ENCODE peak calls at places on chromosome 14, in ten cellular contexts. One of them, this sample, is unnamed.

GRCh38 chr14:22882529-22883190 is 362 bp upstream of the REM2 start:
- DNase-seq in lung: peak; percentile 48
- DNase-seq in tibial nerve: no peak
- DNase-seq in tibial artery: peak; percentile 48
- DNase-seq in endodermal cell: peak; percentile 86
- DNase-seq in cardiac muscle cell: peak; percentile 69
- DNase-seq in neuronal stem cell: no peak
- DNase-seq in IMR-90: peak; percentile 46
- DNase-seq in HCT116: peak; percentile 39
- DNase-seq in ovary: peak; percentile 32
- DNase-seq in this sample: no peak

GRCh38 chr14:93917141-93917540 is 10.0 kb upstream of the FAM181A start:
- DNase-seq in IMR-90: no peak
- DNase-seq in tibial artery: no peak
- DNase-seq in HCT116: no peak
- DNase-seq in ovary: no peak
- DNase-seq in neuronal stem cell: no peak
- DNase-seq in lung: no peak
- DNase-seq in tibial nerve: no peak
- DNase-seq in cardiac muscle cell: no peak
- DNase-seq in endodermal cell: no peak
- DNase-seq in this sample: no peak

GRCh38 chr14:51824191-51824590 is 36.2 kb upstream of the GNG2 start:
- DNase-seq in ovary: no peak
- DNase-seq in endodermal cell: no peak
- DNase-seq in neuronal stem cell: no peak
- DNase-seq in cardiac muscle cell: no peak
- DNase-seq in lung: no peak
- DNase-seq in tibial nerve: no peak
- DNase-seq in IMR-90: no peak
- DNase-seq in HCT116: no peak
- DNase-seq in tibial artery: no peak
- DNase-seq in this sample: peak; percentile 6

GRCh38 chr14:51996148-51996746 is 6.9 kb downstream of the RTRAF start:
- DNase-seq in lung: no peak
- DNase-seq in HCT116: no peak
- DNase-seq in neuronal stem cell: no peak
- DNase-seq in cardiac muscle cell: peak; percentile 60
- DNase-seq in tibial nerve: no peak
- DNase-seq in endodermal cell: no peak
- DNase-seq in ovary: no peak
- DNase-seq in tibial artery: no peak
- DNase-seq in IMR-90: peak; percentile 68
- DNase-seq in this sample: peak; percentile 83

GRCh38 chr14:41749425-41749824 is 142.7 kb downstream of the LRFN5 start:
- DNase-seq in HCT116: no peak
- DNase-seq in endodermal cell: no peak
- DNase-seq in cardiac muscle cell: no peak
- DNase-seq in IMR-90: no peak
- DNase-seq in tibial artery: no peak
- DNase-seq in lung: no peak
- DNase-seq in neuronal stem cell: no peak
- DNase-seq in tibial nerve: no peak
- DNase-seq in ovary: no peak
- DNase-seq in this sample: peak; percentile 50

GRCh38 chr14:51070732-51071131 is 24.2 kb downstream of the TRIM9 start:
- DNase-seq in neuronal stem cell: no peak
- DNase-seq in IMR-90: peak; percentile 2
- DNase-seq in ovary: no peak
- DNase-seq in cardiac muscle cell: no peak
- DNase-seq in tibial artery: no peak
- DNase-seq in tibial nerve: no peak
- DNase-seq in endodermal cell: no peak
- DNase-seq in HCT116: no peak
- DNase-seq in lung: no peak
- DNase-seq in this sample: no peak

GRCh38 chr14:100400115-100400514 is 77.0 kb downstream of the SLC25A47 start:
- DNase-seq in tibial artery: no peak
- DNase-seq in ovary: no peak
- DNase-seq in HCT116: no peak
- DNase-seq in lung: no peak
- DNase-seq in IMR-90: no peak
- DNase-seq in endodermal cell: no peak
- DNase-seq in neuronal stem cell: no peak
- DNase-seq in tibial nerve: no peak
- DNase-seq in cardiac muscle cell: no peak
- DNase-seq in this sample: no peak

GRCh38 chr14:101480747-101481530 is 80.4 kb upstream of the DIO3 start:
- DNase-seq in neuronal stem cell: no peak
- DNase-seq in lung: no peak
- DNase-seq in tibial nerve: no peak
- DNase-seq in ovary: peak; percentile 62
- DNase-seq in cardiac muscle cell: no peak
- DNase-seq in tibial artery: peak; percentile 49
- DNase-seq in endodermal cell: peak; percentile 39
- DNase-seq in HCT116: no peak
- DNase-seq in IMR-90: peak; percentile 82
- DNase-seq in this sample: peak; percentile 29

GRCh38 chr14:39434401-39434800 is 2.2 kb upstream of the FBXO33 start:
- DNase-seq in lung: no peak
- DNase-seq in endodermal cell: no peak
- DNase-seq in ovary: no peak
- DNase-seq in HCT116: no peak
- DNase-seq in IMR-90: peak; percentile 8
- DNase-seq in tibial artery: no peak
- DNase-seq in cardiac muscle cell: no peak
- DNase-seq in tibial nerve: no peak
- DNase-seq in neuronal stem cell: no peak
- DNase-seq in this sample: no peak

GRCh38 chr14:68583527-68584275 is 209.2 kb downstream of the ZFP36L1 start:
- DNase-seq in HCT116: no peak
- DNase-seq in lung: peak; percentile 58
- DNase-seq in tibial artery: peak; percentile 65
- DNase-seq in endodermal cell: no peak
- DNase-seq in cardiac muscle cell: no peak
- DNase-seq in neuronal stem cell: no peak
- DNase-seq in tibial nerve: no peak
- DNase-seq in ovary: no peak
- DNase-seq in IMR-90: no peak
- DNase-seq in this sample: no peak

GRCh38 chr14:102909462-102909861 is 13.0 kb upstream of the AMN start:
- DNase-seq in lung: no peak
- DNase-seq in neuronal stem cell: no peak
- DNase-seq in IMR-90: no peak
- DNase-seq in ovary: no peak
- DNase-seq in cardiac muscle cell: no peak
- DNase-seq in tibial nerve: no peak
- DNase-seq in tibial artery: no peak
- DNase-seq in endodermal cell: no peak
- DNase-seq in HCT116: no peak
- DNase-seq in this sample: no peak

GRCh38 chr14:63345826-63346225 is 27.1 kb upstream of the GPHB5 start:
- DNase-seq in tibial artery: no peak
- DNase-seq in cardiac muscle cell: no peak
- DNase-seq in neuronal stem cell: no peak
- DNase-seq in HCT116: no peak
- DNase-seq in lung: no peak
- DNase-seq in tibial nerve: no peak
- DNase-seq in ovary: no peak
- DNase-seq in endodermal cell: no peak
- DNase-seq in IMR-90: no peak
- DNase-seq in this sample: no peak

GRCh38 chr14:68621400-68622365 is 171.2 kb downstream of the ZFP36L1 start:
- DNase-seq in IMR-90: peak; percentile 79
- DNase-seq in neuronal stem cell: no peak
- DNase-seq in cardiac muscle cell: no peak
- DNase-seq in lung: no peak
- DNase-seq in ovary: no peak
- DNase-seq in endodermal cell: peak; percentile 15
- DNase-seq in HCT116: no peak
- DNase-seq in tibial artery: peak; percentile 52
- DNase-seq in tibial nerve: no peak
- DNase-seq in this sample: no peak

GRCh38 chr14:65412881-65413738 is 580 bp downstream of the FUT8 start:
- DNase-seq in lung: peak; percentile 64
- DNase-seq in tibial artery: no peak
- DNase-seq in HCT116: no peak
- DNase-seq in cardiac muscle cell: peak; percentile 91
- DNase-seq in endodermal cell: peak; percentile 82
- DNase-seq in IMR-90: peak; percentile 73
- DNase-seq in ovary: no peak
- DNase-seq in tibial nerve: no peak
- DNase-seq in neuronal stem cell: peak; percentile 51
- DNase-seq in this sample: peak; percentile 90

GRCh38 chr14:99255621-99256482 is 16.1 kb downstream of the BCL11B start:
- DNase-seq in ovary: no peak
- DNase-seq in endodermal cell: no peak
- DNase-seq in tibial artery: peak; percentile 33
- DNase-seq in tibial nerve: no peak
- DNase-seq in HCT116: no peak
- DNase-seq in IMR-90: no peak
- DNase-seq in cardiac muscle cell: no peak
- DNase-seq in neuronal stem cell: no peak
- DNase-seq in lung: no peak
- DNase-seq in this sample: no peak
- H3K4me1 ChIP-seq in ovary: no peaks in the 10 kb centered on the region
- H3K4me1 ChIP-seq in endodermal cell: peaks cover 5% of the 10 kb centered on the region
- H3K4me1 ChIP-seq in tibial artery: no peaks in the 10 kb centered on the region
- H3K4me1 ChIP-seq in tibial nerve: peaks cover 8% of the 10 kb centered on the region
- H3K4me1 ChIP-seq in HCT116: peaks cover 12% of the 10 kb centered on the region
- H3K4me1 ChIP-seq in IMR-90: no peaks in the 10 kb centered on the region
- H3K4me1 ChIP-seq in cardiac muscle cell: peaks cover 4% of the 10 kb centered on the region
- H3K4me1 ChIP-seq in neuronal stem cell: peaks cover 1% of the 10 kb centered on the region
- H3K4me1 ChIP-seq in lung: no peaks in the 10 kb centered on the region
- H3K4me1 ChIP-seq in this sample: peaks cover 5% of the 10 kb centered on the region

DNA sequence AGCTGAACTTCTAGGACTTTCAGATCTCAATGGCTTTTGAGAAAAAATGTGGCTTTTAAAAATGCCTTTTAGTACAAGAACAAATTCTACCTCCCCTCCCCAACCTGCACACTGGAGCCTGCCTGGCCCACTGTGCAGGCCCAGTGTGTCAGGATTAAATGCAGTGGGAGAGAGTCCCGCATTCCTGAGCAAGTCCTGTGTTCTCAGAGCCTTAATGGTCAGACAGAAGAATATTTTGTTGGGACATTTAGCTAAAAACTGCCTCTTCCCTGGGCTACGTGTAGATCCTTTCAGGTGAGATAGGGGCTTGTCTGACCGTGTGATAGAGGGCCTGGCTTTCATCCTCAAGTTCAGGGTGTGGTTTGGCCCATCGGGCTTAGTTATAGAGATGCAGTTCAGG is 63.1 kb upstream of the ESRRB start:
- DNase-seq in endodermal cell: peak; percentile 52
- DNase-seq in HCT116: no peak
- DNase-seq in neuronal stem cell: no peak
- DNase-seq in IMR-90: no peak
- DNase-seq in lung: no peak
- DNase-seq in cardiac muscle cell: no peak
- DNase-seq in tibial nerve: no peak
- DNase-seq in ovary: no peak
- DNase-seq in tibial artery: peak; percentile 23
- DNase-seq in this sample: no peak
- H3K4me1 ChIP-seq in endodermal cell: peaks cover 13% of the 10 kb centered on the region
- H3K4me1 ChIP-seq in HCT116: no peaks in the 10 kb centered on the region
- H3K4me1 ChIP-seq in neuronal stem cell: peaks cover 18% of the 10 kb centered on the region
- H3K4me1 ChIP-seq in IMR-90: no peaks in the 10 kb centered on the region
- H3K4me1 ChIP-seq in lung: no peaks in the 10 kb centered on the region
- H3K4me1 ChIP-seq in cardiac muscle cell: peaks cover 51% of the 10 kb centered on the region
- H3K4me1 ChIP-seq in tibial nerve: peaks cover 5% of the 10 kb centered on the region
- H3K4me1 ChIP-seq in ovary: no peaks in the 10 kb centered on the region
- H3K4me1 ChIP-seq in tibial artery: no peaks in the 10 kb centered on the region
- H3K4me1 ChIP-seq in this sample: no peaks in the 10 kb centered on the region

GRCh38 chr14:95467232-95467631 is 49.2 kb downstream of the SYNE3 start:
- DNase-seq in endodermal cell: no peak
- DNase-seq in ovary: no peak
- DNase-seq in cardiac muscle cell: no peak
- DNase-seq in tibial artery: no peak
- DNase-seq in HCT116: no peak
- DNase-seq in neuronal stem cell: no peak
- DNase-seq in lung: peak; percentile 49
- DNase-seq in tibial nerve: no peak
- DNase-seq in IMR-90: no peak
- DNase-seq in this sample: no peak
- H3K4me1 ChIP-seq in endodermal cell: peaks cover 7% of the 10 kb centered on the region
- H3K4me1 ChIP-seq in ovary: peaks cover 10% of the 10 kb centered on the region
- H3K4me1 ChIP-seq in cardiac muscle cell: no peaks in the 10 kb centered on the region
- H3K4me1 ChIP-seq in tibial artery: no peaks in the 10 kb centered on the region
- H3K4me1 ChIP-seq in HCT116: no peaks in the 10 kb centered on the region
- H3K4me1 ChIP-seq in neuronal stem cell: peaks cover 3% of the 10 kb centered on the region
- H3K4me1 ChIP-seq in lung: no peaks in the 10 kb centered on the region
- H3K4me1 ChIP-seq in tibial nerve: peaks cover 63% of the 10 kb centered on the region
- H3K4me1 ChIP-seq in IMR-90: no peaks in the 10 kb centered on the region
- H3K4me1 ChIP-seq in this sample: peaks cover 58% of the 10 kb centered on the region

DNA sequence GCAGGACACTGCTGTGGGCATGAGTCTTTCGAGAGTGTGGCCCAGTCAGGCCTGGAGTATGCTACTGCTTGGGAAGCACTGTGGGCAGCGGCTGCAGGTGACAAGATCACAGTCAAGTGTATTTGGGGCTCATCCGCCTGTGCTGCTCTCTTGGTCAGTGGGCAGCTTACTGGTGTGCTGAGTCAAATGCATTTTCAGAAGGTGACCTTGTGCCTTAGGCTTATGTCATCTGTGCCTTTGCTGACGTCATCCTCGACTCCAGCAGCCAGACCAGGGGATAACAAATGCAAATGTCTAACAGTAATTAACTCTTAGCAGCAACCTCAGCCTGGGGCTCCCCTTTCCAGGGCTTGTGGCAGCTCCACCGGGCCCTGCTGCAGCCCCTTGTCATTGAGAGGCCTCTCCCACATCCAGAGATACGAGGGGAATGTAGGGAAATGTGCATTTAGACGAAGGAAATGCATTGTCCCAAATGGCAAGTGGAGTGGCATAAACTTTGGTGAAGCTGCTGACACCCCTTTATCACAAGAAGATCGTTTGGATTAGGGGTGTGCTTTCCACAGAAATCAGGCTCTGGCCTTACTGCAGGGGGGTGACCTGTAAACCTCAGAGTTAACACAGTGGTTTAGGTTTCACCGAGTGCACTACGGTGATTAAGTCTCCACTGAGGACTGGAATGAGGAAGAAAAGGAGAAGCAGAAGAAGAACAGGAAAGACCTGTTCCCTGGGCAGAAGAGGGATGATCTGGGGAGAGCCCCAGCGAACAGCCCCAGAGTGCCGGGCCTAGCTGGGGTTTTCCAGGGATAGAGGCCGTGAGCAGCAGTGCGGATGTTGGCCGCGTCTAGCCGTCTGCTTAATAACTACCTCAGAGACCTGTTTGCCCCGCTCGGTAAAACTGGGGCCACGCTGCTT is 39.7 kb downstream of the PSMA6 start:
- DNase-seq in tibial nerve: no peak
- DNase-seq in cardiac muscle cell: no peak
- DNase-seq in ovary: no peak
- DNase-seq in endodermal cell: peak; percentile 64
- DNase-seq in HCT116: peak; percentile 49
- DNase-seq in tibial artery: no peak
- DNase-seq in neuronal stem cell: no peak
- DNase-seq in IMR-90: peak; percentile 87
- DNase-seq in lung: peak; percentile 70
- DNase-seq in this sample: no peak
- H3K4me1 ChIP-seq in tibial nerve: peaks cover 54% of the 10 kb centered on the region
- H3K4me1 ChIP-seq in cardiac muscle cell: peaks cover 24% of the 10 kb centered on the region
- H3K4me1 ChIP-seq in ovary: peaks cover 16% of the 10 kb centered on the region
- H3K4me1 ChIP-seq in endodermal cell: peaks cover 9% of the 10 kb centered on the region
- H3K4me1 ChIP-seq in HCT116: peaks cover 53% of the 10 kb centered on the region
- H3K4me1 ChIP-seq in tibial artery: no peaks in the 10 kb centered on the region
- H3K4me1 ChIP-seq in neuronal stem cell: peaks cover 14% of the 10 kb centered on the region
- H3K4me1 ChIP-seq in IMR-90: peaks cover 19% of the 10 kb centered on the region
- H3K4me1 ChIP-seq in lung: peaks cover 4% of the 10 kb centered on the region
- H3K4me1 ChIP-seq in this sample: peaks cover 28% of the 10 kb centered on the region

This sample was measured in adipocyte.